ENCODE peak calls at places on chromosomes 12 and 14, in eight cellular contexts. One of them, this sample, is unnamed.

GRCh38 chr12:91091916-91092715 is 19.2 kb downstream of the LUM start:
- DNase-seq in activated B cell treated with CpG ODN at 0.5 μM for 24 hours: no peak
- DNase-seq in SW480: no peak
- DNase-seq in pancreas: no peak
- DNase-seq in A172: no peak
- DNase-seq in NCI-H2081 treated with DMSO at 0.1 percent for 48 hours: no peak
- DNase-seq in Calu3: no peak
- DNase-seq in mammary epithelial cell: no peak
- DNase-seq in this sample: no peak

GRCh38 chr12:61804301-61804700 is 455.9 kb upstream of the USP15 start:
- DNase-seq in A172: no peak
- DNase-seq in Calu3: no peak
- DNase-seq in pancreas: no peak
- DNase-seq in NCI-H2081 treated with DMSO at 0.1 percent for 48 hours: no peak
- DNase-seq in SW480: no peak
- DNase-seq in activated B cell treated with CpG ODN at 0.5 μM for 24 hours: no peak
- DNase-seq in mammary epithelial cell: no peak
- DNase-seq in this sample: no peak

GRCh38 chr12:74415633-74416032 is 122.0 kb upstream of the ATXN7L3B start:
- DNase-seq in pancreas: no peak
- DNase-seq in A172: peak
- DNase-seq in NCI-H2081 treated with DMSO at 0.1 percent for 48 hours: no peak
- DNase-seq in Calu3: peak
- DNase-seq in mammary epithelial cell: peak
- DNase-seq in SW480: peak
- DNase-seq in activated B cell treated with CpG ODN at 0.5 μM for 24 hours: no peak
- DNase-seq in this sample: peak

GRCh38 chr14:74909911-74910310 is 13.1 kb downstream of the RPS6KL1 start:
- DNase-seq in pancreas: no peak
- DNase-seq in A172: no peak
- DNase-seq in SW480: no peak
- DNase-seq in Calu3: no peak
- DNase-seq in mammary epithelial cell: no peak
- DNase-seq in activated B cell treated with CpG ODN at 0.5 μM for 24 hours: no peak
- DNase-seq in NCI-H2081 treated with DMSO at 0.1 percent for 48 hours: no peak
- DNase-seq in this sample: no peak

GRCh38 chr12:89693639-89694202 is 14.9 kb downstream of the ATP2B1 start:
- DNase-seq in SW480: no peak
- DNase-seq in activated B cell treated with CpG ODN at 0.5 μM for 24 hours: no peak
- DNase-seq in NCI-H2081 treated with DMSO at 0.1 percent for 48 hours: no peak
- DNase-seq in pancreas: no peak
- DNase-seq in Calu3: no peak
- DNase-seq in A172: no peak
- DNase-seq in mammary epithelial cell: no peak
- DNase-seq in this sample: no peak

GRCh38 chr12:15644700-15645099 is 144.5 kb downstream of the EPS8 start:
- DNase-seq in NCI-H2081 treated with DMSO at 0.1 percent for 48 hours: no peak
- DNase-seq in SW480: no peak
- DNase-seq in mammary epithelial cell: no peak
- DNase-seq in Calu3: no peak
- DNase-seq in pancreas: no peak
- DNase-seq in activated B cell treated with CpG ODN at 0.5 μM for 24 hours: no peak
- DNase-seq in A172: no peak
- DNase-seq in this sample: no peak

GRCh38 chr12:40224439-40225291 is at the start of gene LRRK2:
- DNase-seq in mammary epithelial cell: peak
- DNase-seq in Calu3: peak
- DNase-seq in activated B cell treated with CpG ODN at 0.5 μM for 24 hours: peak
- DNase-seq in pancreas: peak
- DNase-seq in NCI-H2081 treated with DMSO at 0.1 percent for 48 hours: no peak
- DNase-seq in SW480: no peak
- DNase-seq in A172: peak
- DNase-seq in this sample: peak

GRCh38 chr14:64637735-64638473 is 66.3 kb upstream of the PLEKHG3 start:
- DNase-seq in A172: no peak
- DNase-seq in Calu3: no peak
- DNase-seq in NCI-H2081 treated with DMSO at 0.1 percent for 48 hours: no peak
- DNase-seq in pancreas: no peak
- DNase-seq in SW480: no peak
- DNase-seq in activated B cell treated with CpG ODN at 0.5 μM for 24 hours: no peak
- DNase-seq in mammary epithelial cell: peak
- DNase-seq in this sample: no peak

GRCh38 chr12:132066345-132066685 is 77.8 kb downstream of the DDX51 start:
- DNase-seq in A172: no peak
- DNase-seq in NCI-H2081 treated with DMSO at 0.1 percent for 48 hours: no peak
- DNase-seq in mammary epithelial cell: no peak
- DNase-seq in Calu3: no peak
- DNase-seq in pancreas: no peak
- DNase-seq in activated B cell treated with CpG ODN at 0.5 μM for 24 hours: peak
- DNase-seq in SW480: no peak
- DNase-seq in this sample: peak

GRCh38 chr12:75685826-75686225 is 174.4 kb upstream of the KRR1 start:
- DNase-seq in A172: no peak
- DNase-seq in Calu3: no peak
- DNase-seq in SW480: no peak
- DNase-seq in mammary epithelial cell: no peak
- DNase-seq in NCI-H2081 treated with DMSO at 0.1 percent for 48 hours: no peak
- DNase-seq in pancreas: no peak
- DNase-seq in activated B cell treated with CpG ODN at 0.5 μM for 24 hours: no peak
- DNase-seq in this sample: no peak

GRCh38 chr14:72404106-72404774 is 472.0 kb downstream of the RGS6 start:
- DNase-seq in Calu3: no peak
- DNase-seq in activated B cell treated with CpG ODN at 0.5 μM for 24 hours: no peak
- DNase-seq in pancreas: no peak
- DNase-seq in NCI-H2081 treated with DMSO at 0.1 percent for 48 hours: no peak
- DNase-seq in A172: no peak
- DNase-seq in SW480: no peak
- DNase-seq in mammary epithelial cell: no peak
- DNase-seq in this sample: no peak

GRCh38 chr14:102437997-102438922 is 71.3 kb downstream of the ANKRD9 start:
- DNase-seq in activated B cell treated with CpG ODN at 0.5 μM for 24 hours: peak
- DNase-seq in pancreas: peak
- DNase-seq in Calu3: peak
- DNase-seq in mammary epithelial cell: peak
- DNase-seq in SW480: peak
- DNase-seq in NCI-H2081 treated with DMSO at 0.1 percent for 48 hours: peak
- DNase-seq in A172: peak
- DNase-seq in this sample: peak

GRCh38 chr12:8676651-8677050 is 14.0 kb upstream of the MFAP5 start:
- DNase-seq in mammary epithelial cell: no peak
- DNase-seq in NCI-H2081 treated with DMSO at 0.1 percent for 48 hours: no peak
- DNase-seq in activated B cell treated with CpG ODN at 0.5 μM for 24 hours: no peak
- DNase-seq in A172: no peak
- DNase-seq in pancreas: no peak
- DNase-seq in SW480: no peak
- DNase-seq in Calu3: no peak
- DNase-seq in this sample: no peak